ENCODE peak calls at places on chromosomes 1 and 21, in four cellular contexts. N is heart left ventricle, H is brain microvascular endothelial cell, Q is right lobe of liver. R is an unnamed sample.

GRCh38 chr1:162212713-162213112 is 143.2 kb downstream of the NOS1AP start:
- DNase-seq in N (no peak), Q (peak; percentile 44), H (no peak), R (no peak)

GRCh38 chr1:36510418-36510817 is 27.7 kb upstream of the CSF3R start:
- DNase-seq in Q (no peak), H (no peak), N (no peak), R (no peak)

GRCh38 chr1:47906009-47906432 is 91.2 kb downstream of the TRABD2B start:
- DNase-seq in N (no peak), H (peak; percentile 42), Q (no peak), R (peak; percentile 63)

GRCh38 chr1:4079815-4080214 is 179.7 kb upstream of the C1orf174 start:
- DNase-seq in N (no peak), Q (no peak), H (no peak), R (no peak)

GRCh38 chr1:39301606-39302005 is 97.1 kb downstream of the MACF1 start:
- DNase-seq in N (no peak), H (no peak), Q (no peak), R (no peak)

GRCh38 chr1:5664906-5665875 is 327.0 kb downstream of the NPHP4 start:
- DNase-seq in H (no peak), Q (no peak), N (no peak), R (no peak)

GRCh38 chr21:33761104-33762036 is 119.1 kb downstream of the ITSN1 start:
- DNase-seq in Q (no peak), H (peak; percentile 95), N (peak; percentile 32), R (no peak)

GRCh38 chr1:30751830-30752650 is 5.5 kb downstream of the LAPTM5 start:
- DNase-seq in N (no peak), Q (no peak), H (no peak), R (no peak)

GRCh38 chr1:171486048-171486519 is 754 bp downstream of the PRRC2C start:
- DNase-seq in Q (no peak), N (no peak), H (peak; percentile 39), R (no peak)

GRCh38 chr1:38474738-38475623 is 384.6 kb downstream of the RRAGC start:
- DNase-seq in N (no peak), H (no peak), Q (no peak), R (no peak)

GRCh38 chr1:97108200-97108599 is 386.6 kb downstream of the PTBP2 start:
- DNase-seq in H (no peak), N (no peak), Q (no peak), R (no peak)

GRCh38 chr1:207981976-207982375 is 71.1 kb upstream of the CD34 start:
- DNase-seq in N (no peak), Q (no peak), H (no peak), R (no peak)

GRCh38 chr21:36388835-36389234 is 3.6 kb downstream of the CHAF1B start:
- DNase-seq in N (no peak), H (peak; percentile 33), Q (no peak), R (no peak)

GRCh38 chr1:88983791-88984552 is 8.5 kb downstream of the KYAT3 start:
- DNase-seq in N (no peak), H (peak; percentile 19), Q (no peak), R (peak; percentile 59)

GRCh38 chr1:2148691-2149090 is 45.9 kb downstream of the FAAP20 start:
- DNase-seq in N (peak; percentile 43), H (no peak), Q (no peak), R (peak; percentile 61)

GRCh38 chr1:197905699-197906351 is 3.4 kb downstream of the C1orf53 start:
- DNase-seq in Q (no peak), H (no peak), N (no peak), R (no peak)

GRCh38 chr1:1165485-1165884 is 8.2 kb upstream of the TTLL10 start:
- DNase-seq in N (no peak), H (no peak), Q (no peak), R (no peak)

GRCh38 chr21:42858957-42859890 is 20.1 kb downstream of the WDR4 start:
- DNase-seq in Q (no peak), N (no peak), H (no peak), R (no peak)

GRCh38 chr1:89918794-89919155 is 76.1 kb upstream of the ZNF326 start:
- DNase-seq in N (no peak), H (no peak), Q (no peak), R (no peak)

GRCh38 chr1:117673405-117673804 is 67.6 kb downstream of the TENT5C start:
- DNase-seq in N (no peak), Q (no peak), H (peak; percentile 65), R (no peak)

GRCh38 chr1:92329356-92330129 is 30.7 kb downstream of the RPAP2 start:
- DNase-seq in N (no peak), H (peak; percentile 98), Q (no peak), R (no peak)

GRCh38 chr1:24708938-24709337 is 36.3 kb upstream of the CLIC4 start:
- DNase-seq in H (no peak), N (no peak), Q (no peak), R (no peak)

GRCh38 chr1:54107131-54107530 is 45.7 kb downstream of the CDCP2 start:
- DNase-seq in H (peak; percentile 29), Q (no peak), N (no peak), R (no peak)

GRCh38 chr21:43881283-43881682 is 16.3 kb downstream of the AGPAT3 start:
- DNase-seq in H (no peak), Q (no peak), N (no peak), R (no peak)

GRCh38 chr1:174704300-174704699 is 256.5 kb downstream of the GPR52 start:
- DNase-seq in N (no peak), Q (no peak), H (no peak), R (no peak)

GRCh38 chr1:189669846-189670245 is 807.8 kb downstream of the BRINP3 start:
- DNase-seq in H (peak; percentile 21), Q (no peak), N (no peak), R (no peak)

GRCh38 chr21:45003331-45004058 is 63.7 kb downstream of the SLX9 start:
- DNase-seq in N (no peak), Q (peak; percentile 16), H (no peak), R (peak; percentile 39)

GRCh38 chr1:184416476-184416875 is 29.6 kb downstream of the C1orf21 start:
- DNase-seq in H (no peak), N (no peak), Q (no peak), R (no peak)

GRCh38 chr1:113887776-113888175 is 395 bp upstream of the BCL2L15 start:
- DNase-seq in Q (no peak), H (no peak), N (no peak), R (no peak)

GRCh38 chr1:163013826-163014600 is 55.1 kb upstream of the RGS4 start:
- DNase-seq in N (no peak), H (no peak), Q (no peak), R (no peak)

GRCh38 chr1:242030071-242030470 is 31.2 kb upstream of the MAP1LC3C start:
- DNase-seq in N (no peak), Q (no peak), H (no peak), R (no peak)

GRCh38 chr1:216750031-216750627 is 26.9 kb upstream of the ESRRG start:
- DNase-seq in Q (no peak), N (peak; percentile 19), H (peak; percentile 45), R (no peak)

GRCh38 chr1:15578921-15579682 is 5.7 kb downstream of the AGMAT start:
- DNase-seq in Q (no peak), N (no peak), H (no peak), R (no peak)

GRCh38 chr1:245031041-245031440 is 123.7 kb upstream of the KIF26B start:
- DNase-seq in Q (no peak), H (no peak), N (no peak), R (no peak)

GRCh38 chr1:156367386-156368156 is 1.4 kb upstream of the RHBG start:
- DNase-seq in Q (no peak), H (no peak), N (no peak), R (no peak)
- H3K27ac ChIP-seq in Q (no peak overlapping the region), H (no peak overlapping the region), N (no peak overlapping the region), R (no peak overlapping the region)

DNA sequence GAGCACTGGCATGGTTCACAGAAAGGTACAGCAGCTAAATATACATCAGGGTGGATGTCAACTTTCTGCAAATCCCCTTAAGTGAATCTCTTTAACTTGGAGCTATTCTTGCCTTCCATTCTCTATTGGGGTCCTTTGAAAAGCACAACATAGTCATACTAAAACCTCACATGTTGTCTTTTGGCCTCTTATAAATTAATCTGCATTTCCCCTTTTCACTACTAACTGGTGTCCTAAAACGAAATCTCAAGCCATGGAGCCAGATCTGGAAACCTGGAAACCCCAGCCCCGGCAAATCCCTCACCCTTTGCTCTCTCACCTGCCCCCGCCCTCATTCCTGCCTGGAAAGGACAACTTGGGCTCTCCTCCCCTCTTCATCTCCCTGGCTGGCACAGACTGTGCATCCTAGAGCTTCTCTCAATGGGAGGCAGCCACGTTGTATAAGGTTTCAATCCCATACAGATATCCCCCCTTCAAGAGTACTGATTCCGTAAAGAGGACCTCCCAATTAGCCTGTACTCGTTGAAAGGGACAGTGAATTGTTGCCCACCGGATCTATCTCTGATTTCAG is 1.5 kb downstream of the DUSP10 start:
- DNase-seq in N (no peak), H (no peak), Q (peak; percentile 42), R (no peak)
- H3K4me3 ChIP-seq in N (peak overlapping the region; percentile 90), H (peak overlapping the region; percentile 77), Q (peak overlapping the region; percentile 52), R (peak overlapping the region; percentile 76)

GRCh38 chr1:32521165-32521564 is 18.1 kb upstream of the ZBTB8A start:
- DNase-seq in H (no peak), Q (no peak), N (no peak), R (no peak)
- TF ChIP-seq CTCF in H (no peak), Q (no peak), N (no peak), R (no peak)

GRCh38 chr1:21322681-21323016 is 32.4 kb upstream of the ECE1 start:
- DNase-seq in N (no peak), H (no peak), Q (no peak), R (no peak)
- H3K27ac ChIP-seq in N (peak overlapping the region; percentile 91), H (peak overlapping the region; percentile 54), Q (peak overlapping the region; percentile 33), R (peak overlapping the region; percentile 83)

GRCh38 chr1:227886503-227886961 is 61.2 kb downstream of the WNT9A start:
- DNase-seq in Q (no peak), N (peak; percentile 35), H (no peak), R (no peak)
- H3K4me3 ChIP-seq in Q (no peak overlapping the region), N (peak overlapping the region; percentile 67), H (no peak overlapping the region), R (peak overlapping the region; percentile 61)

GRCh38 chr1:46180082-46180616 is 3.9 kb upstream of the P3R3URF start:
- DNase-seq in Q (peak; percentile 44), N (no peak), H (no peak), R (peak; percentile 83)
- TF ChIP-seq CTCF in Q (peak; percentile 18), N (no peak), H (no peak), R (peak; percentile 31)

GRCh38 chr1:111214884-111215283 is 12.6 kb upstream of the CHI3L2 start:
- DNase-seq in N (no peak), H (no peak), Q (no peak), R (no peak)
- H3K27ac ChIP-seq in N (no peak overlapping the region), H (no peak overlapping the region), Q (no peak overlapping the region), R (no peak overlapping the region)

GRCh38 chr21:35046223-35046690 is 2.8 kb downstream of the RUNX1 start:
- DNase-seq in H (no peak), Q (no peak), N (no peak), R (no peak)
- H3K4me3 ChIP-seq in H (no peak overlapping the region), Q (no peak overlapping the region), N (peak overlapping the region; percentile 31), R (peak overlapping the region; percentile 53)

R was measured in lower lobe of right lung.